ENCODE peak calls at places on chromosomes 7 and 10, in eight cellular contexts. I is H1, W is K562, K is GM12878, S is A549, X is HepG2, P is tibial nerve, R is ovary. E is an unnamed sample.

GRCh38 chr7:123538189-123538714 is 3.9 kb upstream of the IQUB start:
- DNase-seq in I (no peak), W (peak), S (no peak), K (no peak), X (no peak), R (no peak), P (no peak), E (no peak)

GRCh38 chr7:36149694-36150452 is 3.2 kb upstream of the EEPD1 start:
- DNase-seq in X (no peak), S (no peak), I (no peak), K (no peak), R (no peak), W (no peak), P (no peak), E (no peak)

GRCh38 chr10:132408367-132408781 is 11.4 kb downstream of the PWWP2B start:
- DNase-seq in S (no peak), R (peak), K (no peak), I (no peak), W (no peak), X (no peak), P (no peak), E (peak)

GRCh38 chr7:142890838-142891485 is 5.4 kb upstream of the TRPV6 start:
- DNase-seq in P (no peak), S (no peak), X (no peak), K (no peak), I (no peak), R (no peak), W (no peak), E (peak)

GRCh38 chr10:12844796-12845524 is 156.6 kb downstream of the CCDC3 start:
- DNase-seq in W (no peak), X (peak), S (peak), K (no peak), I (no peak), P (no peak), R (no peak), E (no peak)

GRCh38 chr10:31320598-31321211 is 1.7 kb downstream of the ZEB1 start:
- DNase-seq in K (no peak), P (peak), S (peak), X (peak), I (peak), R (peak), W (peak), E (peak)

GRCh38 chr10:101143354-101143648 is 12.2 kb downstream of the TLX1 start:
- DNase-seq in S (no peak), K (no peak), I (no peak), P (no peak), R (no peak), W (no peak), X (no peak), E (no peak)

GRCh38 chr7:24039991-24040390 is 244.0 kb upstream of the NPY start:
- DNase-seq in R (no peak), K (no peak), W (no peak), I (no peak), P (no peak), S (no peak), X (no peak), E (no peak)

GRCh38 chr10:77180794-77181193 is 456.8 kb downstream of the KCNMA1 start:
- DNase-seq in I (no peak), R (no peak), K (no peak), W (no peak), P (no peak), S (no peak), X (no peak), E (no peak)

GRCh38 chr7:91713669-91714068 is 166.8 kb downstream of the MTERF1 start:
- DNase-seq in S (no peak), P (no peak), K (no peak), W (no peak), I (no peak), R (no peak), X (no peak), E (no peak)

GRCh38 chr10:17240617-17241016 is 12.6 kb downstream of the VIM start:
- DNase-seq in X (no peak), I (no peak), R (no peak), K (no peak), P (no peak), S (no peak), W (no peak), E (no peak)

GRCh38 chr10:13272164-13272571 is 27.7 kb downstream of the PHYH start:
- DNase-seq in P (peak), K (no peak), W (no peak), I (peak), R (peak), X (peak), S (no peak), E (no peak)

GRCh38 chr7:66348531-66348930 is 143.4 kb downstream of the TPST1 start:
- DNase-seq in R (no peak), S (no peak), K (no peak), W (no peak), X (no peak), I (no peak), P (no peak), E (no peak)

GRCh38 chr10:110783509-110784103 is 88.1 kb upstream of the PDCD4 start:
- DNase-seq in X (no peak), P (no peak), S (no peak), W (no peak), R (peak), K (no peak), I (no peak), E (no peak)

GRCh38 chr7:70208236-70209063 is 610.2 kb downstream of the AUTS2 start:
- DNase-seq in P (no peak), I (no peak), S (no peak), W (peak), K (no peak), X (no peak), R (no peak), E (no peak)

GRCh38 chr10:95506056-95506737 is 55.0 kb downstream of the SORBS1 start:
- DNase-seq in I (no peak), P (no peak), X (no peak), S (no peak), W (no peak), K (no peak), R (no peak), E (no peak)

GRCh38 chr7:151080522-151081169 is at the start of gene FASTK:
- DNase-seq in S (peak), I (peak), X (peak), R (peak), K (no peak), W (peak), P (peak), E (peak)

GRCh38 chr10:118835682-118836326 is 81.0 kb upstream of the CACUL1 start:
- DNase-seq in W (no peak), I (no peak), R (peak), K (no peak), P (no peak), S (peak), X (no peak), E (no peak)

GRCh38 chr10:80408198-80409085 is at the start of gene PRXL2A:
- DNase-seq in K (no peak), S (peak), I (peak), P (peak), W (peak), X (peak), R (peak), E (peak)

GRCh38 chr10:19964625-19965024 is 148.4 kb downstream of the PLXDC2 start:
- DNase-seq in S (no peak), I (no peak), P (no peak), X (no peak), W (no peak), K (no peak), R (no peak), E (no peak)

GRCh38 chr10:107148906-107149305 is 15.6 kb downstream of the SORCS1 start:
- DNase-seq in I (no peak), R (no peak), P (no peak), K (no peak), W (no peak), X (no peak), S (no peak), E (no peak)

GRCh38 chr7:101210143-101210542 is 7.2 kb downstream of the PLOD3 start:
- DNase-seq in S (no peak), K (no peak), I (no peak), X (no peak), W (no peak), R (no peak), P (no peak), E (no peak)

GRCh38 chr7:44216019-44216418 is 15.2 kb downstream of the YKT6 start:
- DNase-seq in X (no peak), I (no peak), W (no peak), S (no peak), K (no peak), R (peak), P (no peak), E (no peak)

GRCh38 chr10:29386347-29386999 is 97.6 kb downstream of the LYZL1 start:
- DNase-seq in S (peak), W (peak), P (no peak), X (peak), I (no peak), K (no peak), R (no peak), E (no peak)

GRCh38 chr7:78563186-78563585 is 764.6 kb downstream of the PHTF2 start:
- DNase-seq in R (no peak), S (no peak), K (no peak), W (no peak), P (no peak), X (no peak), I (no peak), E (no peak)

GRCh38 chr10:22103701-22104100 is 100.2 kb upstream of the DNAJC1 start:
- DNase-seq in K (no peak), I (peak), R (no peak), P (no peak), X (no peak), S (peak), W (peak), E (no peak)

GRCh38 chr7:31211281-31211680 is 129.2 kb downstream of the NEUROD6 start:
- DNase-seq in K (no peak), I (no peak), W (no peak), P (no peak), S (no peak), R (no peak), X (no peak), E (no peak)

GRCh38 chr7:1920266-1920681 is 250.2 kb downstream of the ELFN1 start:
- DNase-seq in X (no peak), R (no peak), I (no peak), P (no peak), W (no peak), K (no peak), S (no peak), E (no peak)

GRCh38 chr7:134254311-134254710 is 62.4 kb downstream of the SLC35B4 start:
- DNase-seq in S (no peak), K (no peak), I (no peak), P (no peak), W (peak), R (no peak), X (no peak), E (no peak)
- TF ChIP-seq EP300 in S (no peak), K (no peak), I (no peak), P (no peak), W (no peak), R (no peak), X (no peak), E (no peak)

DNA sequence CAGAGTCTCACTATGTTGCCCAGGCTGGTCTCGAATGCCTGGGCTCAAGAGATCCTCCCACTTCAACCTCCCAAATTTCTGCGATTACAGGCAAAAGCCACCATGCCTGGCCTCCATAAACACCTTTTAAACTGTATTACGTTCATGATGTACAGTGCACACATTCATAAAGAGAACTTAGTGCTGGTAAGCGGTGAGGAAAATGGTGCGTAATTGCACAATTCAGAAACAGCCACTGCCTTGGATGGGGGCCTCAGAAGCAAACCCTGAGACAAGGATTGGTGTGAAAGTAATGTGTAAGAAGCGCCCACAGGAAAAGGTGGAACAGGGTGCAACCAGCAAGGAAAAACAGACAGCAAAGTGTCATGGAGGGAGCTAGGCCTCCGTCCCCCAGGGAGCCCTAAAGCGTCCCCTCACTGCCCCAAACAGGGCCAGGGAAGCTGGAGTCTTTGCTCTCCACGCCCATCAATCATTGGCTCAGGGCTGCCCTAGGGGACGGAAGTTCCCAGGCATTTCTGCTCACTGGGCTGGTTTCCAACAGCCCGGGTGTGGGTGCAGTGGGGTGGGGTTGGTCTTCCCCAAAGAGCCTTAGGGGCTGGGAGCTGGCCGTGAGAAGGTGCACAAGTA is 9.6 kb upstream of the C10orf105 start:
- DNase-seq in X (peak), R (no peak), P (no peak), I (no peak), W (peak), K (no peak), S (peak), E (peak)
- TF ChIP-seq EP300 in X (no peak), R (no peak), P (peak), I (no peak), W (no peak), K (no peak), S (no peak), E (no peak)

GRCh38 chr10:97097154-97097490 is 88.6 kb downstream of the SLIT1 start:
- DNase-seq in K (no peak), W (no peak), I (no peak), S (no peak), P (no peak), R (no peak), X (no peak), E (no peak)
- TF ChIP-seq EP300 in K (no peak), W (no peak), I (no peak), S (no peak), P (no peak), R (no peak), X (no peak), E (no peak)

GRCh38 chr10:72764151-72764550 is 72.2 kb downstream of the MCU start:
- DNase-seq in W (no peak), R (no peak), K (no peak), X (peak), S (no peak), P (no peak), I (no peak), E (no peak)
- TF ChIP-seq EP300 in W (no peak), R (no peak), K (no peak), X (no peak), S (no peak), P (no peak), I (no peak), E (no peak)

GRCh38 chr7:141185369-141185967 is 111.6 kb downstream of the TMEM178B start:
- DNase-seq in R (no peak), I (no peak), X (no peak), W (no peak), K (no peak), P (no peak), S (no peak), E (no peak)
- TF ChIP-seq EP300 in R (no peak), I (no peak), X (no peak), W (no peak), K (no peak), P (no peak), S (no peak), E (no peak)

GRCh38 chr10:84519235-84519634 is 190.8 kb downstream of the CCSER2 start:
- DNase-seq in R (no peak), X (no peak), P (no peak), S (no peak), K (no peak), I (no peak), W (no peak), E (no peak)

GRCh38 chr10:84522612-84523462 is 194.4 kb downstream of the CCSER2 start:
- DNase-seq in P (no peak), W (no peak), K (no peak), X (no peak), R (no peak), I (no peak), S (no peak), E (no peak)

GRCh38 chr10:84521468-84521867 is 193.1 kb downstream of the CCSER2 start:
- DNase-seq in X (no peak), I (no peak), S (no peak), W (no peak), P (no peak), R (no peak), K (no peak), E (no peak)

GRCh38 chr10:84523509-84523908 is 195.1 kb downstream of the CCSER2 start:
- DNase-seq in R (no peak), P (no peak), X (peak), I (no peak), S (no peak), W (peak), K (no peak), E (no peak)

GRCh38 chr10:84521015-84521414 is 192.6 kb downstream of the CCSER2 start:
- DNase-seq in S (no peak), K (no peak), I (no peak), P (no peak), W (no peak), R (no peak), X (no peak), E (no peak)
- TF ChIP-seq EP300 in S (no peak), K (no peak), I (no peak), P (no peak), W (no peak), R (no peak), X (no peak), E (no peak)